ENCODE peak calls at places on chromosomes 2 and 18, in eight cellular contexts. One of them, this sample, is unnamed.

GRCh38 chr2:240645346-240646060 is 20.2 kb downstream of the GPR35 start:
- DNase-seq in CD8-positive, alpha-beta T cell: peak; percentile 43
- DNase-seq in thyroid gland: no peak
- DNase-seq in choroid plexus epithelial cell: no peak
- DNase-seq in fibroblast of mammary gland: no peak
- DNase-seq in H1: peak; percentile 10
- DNase-seq in PC-9: no peak
- DNase-seq in Peyer's patch: no peak
- DNase-seq in this sample: no peak

GRCh38 chr2:136243638-136244557 is 125.9 kb upstream of the CXCR4 start:
- DNase-seq in CD8-positive, alpha-beta T cell: no peak
- DNase-seq in thyroid gland: no peak
- DNase-seq in choroid plexus epithelial cell: no peak
- DNase-seq in fibroblast of mammary gland: no peak
- DNase-seq in H1: no peak
- DNase-seq in PC-9: no peak
- DNase-seq in Peyer's patch: no peak
- DNase-seq in this sample: no peak

GRCh38 chr2:232898592-232899541 is 28.8 kb downstream of the SNORC start:
- DNase-seq in CD8-positive, alpha-beta T cell: no peak
- DNase-seq in thyroid gland: no peak
- DNase-seq in choroid plexus epithelial cell: peak; percentile 36
- DNase-seq in fibroblast of mammary gland: peak; percentile 75
- DNase-seq in H1: no peak
- DNase-seq in PC-9: no peak
- DNase-seq in Peyer's patch: no peak
- DNase-seq in this sample: no peak

GRCh38 chr2:184197413-184197812 is 400.9 kb upstream of the ZNF804A start:
- DNase-seq in CD8-positive, alpha-beta T cell: no peak
- DNase-seq in thyroid gland: no peak
- DNase-seq in choroid plexus epithelial cell: no peak
- DNase-seq in fibroblast of mammary gland: no peak
- DNase-seq in H1: no peak
- DNase-seq in PC-9: no peak
- DNase-seq in Peyer's patch: no peak
- DNase-seq in this sample: no peak

GRCh38 chr2:205852457-205852856 is 170.2 kb downstream of the NRP2 start:
- DNase-seq in CD8-positive, alpha-beta T cell: no peak
- DNase-seq in thyroid gland: no peak
- DNase-seq in choroid plexus epithelial cell: no peak
- DNase-seq in fibroblast of mammary gland: no peak
- DNase-seq in H1: no peak
- DNase-seq in PC-9: no peak
- DNase-seq in Peyer's patch: no peak
- DNase-seq in this sample: peak; percentile 84

GRCh38 chr2:47249427-47249826 is 94.3 kb upstream of the STPG4 start:
- DNase-seq in CD8-positive, alpha-beta T cell: no peak
- DNase-seq in thyroid gland: no peak
- DNase-seq in choroid plexus epithelial cell: peak; percentile 61
- DNase-seq in fibroblast of mammary gland: no peak
- DNase-seq in H1: no peak
- DNase-seq in PC-9: peak; percentile 43
- DNase-seq in Peyer's patch: no peak
- DNase-seq in this sample: no peak

GRCh38 chr2:152336854-152337510 is 2.0 kb downstream of the FMNL2 start:
- DNase-seq in CD8-positive, alpha-beta T cell: no peak
- DNase-seq in thyroid gland: peak; percentile 51
- DNase-seq in choroid plexus epithelial cell: peak; percentile 80
- DNase-seq in fibroblast of mammary gland: peak; percentile 43
- DNase-seq in H1: peak; percentile 58
- DNase-seq in PC-9: peak; percentile 2
- DNase-seq in Peyer's patch: peak; percentile 56
- DNase-seq in this sample: no peak

GRCh38 chr2:28802975-28803429 is 7.6 kb upstream of the SPDYA start:
- DNase-seq in CD8-positive, alpha-beta T cell: no peak
- DNase-seq in thyroid gland: no peak
- DNase-seq in choroid plexus epithelial cell: peak; percentile 52
- DNase-seq in fibroblast of mammary gland: peak; percentile 21
- DNase-seq in H1: no peak
- DNase-seq in PC-9: no peak
- DNase-seq in Peyer's patch: no peak
- DNase-seq in this sample: no peak

GRCh38 chr2:111053266-111053665 is 67.4 kb upstream of the BCL2L11 start:
- DNase-seq in CD8-positive, alpha-beta T cell: no peak
- DNase-seq in thyroid gland: no peak
- DNase-seq in choroid plexus epithelial cell: no peak
- DNase-seq in fibroblast of mammary gland: no peak
- DNase-seq in H1: no peak
- DNase-seq in PC-9: no peak
- DNase-seq in Peyer's patch: no peak
- DNase-seq in this sample: no peak

GRCh38 chr2:174744111-174744510 is 20.2 kb downstream of the CHRNA1 start:
- DNase-seq in CD8-positive, alpha-beta T cell: no peak
- DNase-seq in thyroid gland: no peak
- DNase-seq in choroid plexus epithelial cell: no peak
- DNase-seq in fibroblast of mammary gland: no peak
- DNase-seq in H1: no peak
- DNase-seq in PC-9: no peak
- DNase-seq in Peyer's patch: no peak
- DNase-seq in this sample: no peak

GRCh38 chr2:78861546-78861945 is 164.0 kb upstream of the REG3G start:
- DNase-seq in CD8-positive, alpha-beta T cell: no peak
- DNase-seq in thyroid gland: no peak
- DNase-seq in choroid plexus epithelial cell: peak; percentile 31
- DNase-seq in fibroblast of mammary gland: no peak
- DNase-seq in H1: no peak
- DNase-seq in PC-9: no peak
- DNase-seq in Peyer's patch: no peak
- DNase-seq in this sample: peak; percentile 7

GRCh38 chr2:22897428-22897827 is 487.6 kb upstream of the KLHL29 start:
- DNase-seq in CD8-positive, alpha-beta T cell: no peak
- DNase-seq in thyroid gland: no peak
- DNase-seq in choroid plexus epithelial cell: no peak
- DNase-seq in fibroblast of mammary gland: no peak
- DNase-seq in H1: no peak
- DNase-seq in PC-9: no peak
- DNase-seq in Peyer's patch: no peak
- DNase-seq in this sample: no peak

GRCh38 chr18:51278045-51278649 is 80.7 kb upstream of the MEX3C start:
- DNase-seq in CD8-positive, alpha-beta T cell: no peak
- DNase-seq in thyroid gland: no peak
- DNase-seq in choroid plexus epithelial cell: peak; percentile 32
- DNase-seq in fibroblast of mammary gland: peak; percentile 27
- DNase-seq in H1: peak; percentile 92
- DNase-seq in PC-9: peak; percentile 34
- DNase-seq in Peyer's patch: peak; percentile 50
- DNase-seq in this sample: peak; percentile 39

GRCh38 chr2:234916674-234917073 is 35.1 kb upstream of the SH3BP4 start:
- DNase-seq in CD8-positive, alpha-beta T cell: no peak
- DNase-seq in thyroid gland: no peak
- DNase-seq in choroid plexus epithelial cell: no peak
- DNase-seq in fibroblast of mammary gland: no peak
- DNase-seq in H1: no peak
- DNase-seq in PC-9: no peak
- DNase-seq in Peyer's patch: no peak
- DNase-seq in this sample: no peak

GRCh38 chr2:160355080-160355479 is 138.5 kb downstream of the RBMS1 start:
- DNase-seq in CD8-positive, alpha-beta T cell: no peak
- DNase-seq in thyroid gland: no peak
- DNase-seq in choroid plexus epithelial cell: no peak
- DNase-seq in fibroblast of mammary gland: no peak
- DNase-seq in H1: no peak
- DNase-seq in PC-9: no peak
- DNase-seq in Peyer's patch: no peak
- DNase-seq in this sample: no peak
- H3K4me3 ChIP-seq in CD8-positive, alpha-beta T cell: no peak overlapping the region
- H3K4me3 ChIP-seq in thyroid gland: no peak overlapping the region
- H3K4me3 ChIP-seq in choroid plexus epithelial cell: no peak overlapping the region
- H3K4me3 ChIP-seq in fibroblast of mammary gland: no peak overlapping the region
- H3K4me3 ChIP-seq in H1: no peak overlapping the region
- H3K4me3 ChIP-seq in PC-9: no peak overlapping the region
- H3K4me3 ChIP-seq in Peyer's patch: no peak overlapping the region
- H3K4me3 ChIP-seq in this sample: no peak overlapping the region

GRCh38 chr2:37630778-37631177 is 40.7 kb downstream of the CDC42EP3 start:
- DNase-seq in CD8-positive, alpha-beta T cell: no peak
- DNase-seq in thyroid gland: no peak
- DNase-seq in choroid plexus epithelial cell: no peak
- DNase-seq in fibroblast of mammary gland: no peak
- DNase-seq in H1: no peak
- DNase-seq in PC-9: no peak
- DNase-seq in Peyer's patch: no peak
- DNase-seq in this sample: no peak

GRCh38 chr2:37630298-37630697 is 41.1 kb downstream of the CDC42EP3 start:
- DNase-seq in CD8-positive, alpha-beta T cell: no peak
- DNase-seq in thyroid gland: no peak
- DNase-seq in choroid plexus epithelial cell: no peak
- DNase-seq in fibroblast of mammary gland: peak; percentile 77
- DNase-seq in H1: no peak
- DNase-seq in PC-9: no peak
- DNase-seq in Peyer's patch: no peak
- DNase-seq in this sample: no peak

GRCh38 chr2:37627715-37628114 is 43.7 kb downstream of the CDC42EP3 start:
- DNase-seq in CD8-positive, alpha-beta T cell: no peak
- DNase-seq in thyroid gland: no peak
- DNase-seq in choroid plexus epithelial cell: no peak
- DNase-seq in fibroblast of mammary gland: peak; percentile 96
- DNase-seq in H1: no peak
- DNase-seq in PC-9: no peak
- DNase-seq in Peyer's patch: no peak
- DNase-seq in this sample: no peak

GRCh38 chr2:37631292-37631691 is 40.1 kb downstream of the CDC42EP3 start:
- DNase-seq in CD8-positive, alpha-beta T cell: no peak
- DNase-seq in thyroid gland: no peak
- DNase-seq in choroid plexus epithelial cell: no peak
- DNase-seq in fibroblast of mammary gland: no peak
- DNase-seq in H1: no peak
- DNase-seq in PC-9: no peak
- DNase-seq in Peyer's patch: no peak
- DNase-seq in this sample: no peak

GRCh38 chr2:37629529-37629928 is 41.9 kb downstream of the CDC42EP3 start:
- DNase-seq in CD8-positive, alpha-beta T cell: no peak
- DNase-seq in thyroid gland: no peak
- DNase-seq in choroid plexus epithelial cell: peak; percentile 55
- DNase-seq in fibroblast of mammary gland: peak; percentile 92
- DNase-seq in H1: no peak
- DNase-seq in PC-9: no peak
- DNase-seq in Peyer's patch: no peak
- DNase-seq in this sample: no peak
- TF ChIP-seq CTCF in CD8-positive, alpha-beta T cell: no peak
- TF ChIP-seq CTCF in thyroid gland: no peak
- TF ChIP-seq CTCF in choroid plexus epithelial cell: no peak
- TF ChIP-seq CTCF in fibroblast of mammary gland: no peak
- TF ChIP-seq CTCF in H1: no peak
- TF ChIP-seq CTCF in PC-9: no peak
- TF ChIP-seq CTCF in Peyer's patch: no peak
- TF ChIP-seq CTCF in this sample: no peak

DNA sequence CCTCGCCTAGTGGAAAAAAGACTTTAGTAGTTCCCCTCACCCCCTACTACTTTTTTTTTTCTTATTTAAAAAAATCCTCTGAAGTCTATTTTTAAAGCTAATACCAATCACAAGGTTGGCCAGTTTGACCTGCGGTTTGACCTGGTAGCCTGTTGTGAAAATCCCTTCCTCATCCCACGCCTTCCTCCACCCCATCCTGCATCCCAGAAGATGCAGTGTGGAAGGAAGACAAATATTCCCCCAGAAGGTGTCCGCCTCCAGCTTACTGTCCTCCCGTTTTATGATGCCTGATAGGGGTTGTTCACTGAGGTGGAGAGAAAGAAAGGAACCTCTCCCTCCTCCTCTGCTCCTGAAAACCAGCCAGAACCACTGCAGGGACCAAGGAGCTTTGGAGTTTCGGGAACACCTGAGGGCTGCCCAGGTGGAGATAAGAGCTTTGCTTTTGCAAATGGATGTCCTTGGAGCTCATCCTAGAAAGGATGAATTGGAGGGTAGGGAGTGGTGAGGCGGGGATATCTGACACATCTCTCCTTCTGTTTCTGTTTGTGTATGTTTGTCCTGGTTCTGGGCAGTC is 909 bp downstream of the ATP6V1C2 start:
- DNase-seq in CD8-positive, alpha-beta T cell: no peak
- DNase-seq in thyroid gland: no peak
- DNase-seq in choroid plexus epithelial cell: no peak
- DNase-seq in fibroblast of mammary gland: no peak
- DNase-seq in H1: no peak
- DNase-seq in PC-9: no peak
- DNase-seq in Peyer's patch: no peak
- DNase-seq in this sample: no peak
- H3K4me3 ChIP-seq in CD8-positive, alpha-beta T cell: no peak overlapping the region
- H3K4me3 ChIP-seq in thyroid gland: no peak overlapping the region
- H3K4me3 ChIP-seq in choroid plexus epithelial cell: no peak overlapping the region
- H3K4me3 ChIP-seq in fibroblast of mammary gland: no peak overlapping the region
- H3K4me3 ChIP-seq in H1: peak overlapping the region; percentile 59
- H3K4me3 ChIP-seq in PC-9: peak overlapping the region; percentile 57
- H3K4me3 ChIP-seq in Peyer's patch: peak overlapping the region; percentile 59
- H3K4me3 ChIP-seq in this sample: peak overlapping the region; percentile 54

DNA sequence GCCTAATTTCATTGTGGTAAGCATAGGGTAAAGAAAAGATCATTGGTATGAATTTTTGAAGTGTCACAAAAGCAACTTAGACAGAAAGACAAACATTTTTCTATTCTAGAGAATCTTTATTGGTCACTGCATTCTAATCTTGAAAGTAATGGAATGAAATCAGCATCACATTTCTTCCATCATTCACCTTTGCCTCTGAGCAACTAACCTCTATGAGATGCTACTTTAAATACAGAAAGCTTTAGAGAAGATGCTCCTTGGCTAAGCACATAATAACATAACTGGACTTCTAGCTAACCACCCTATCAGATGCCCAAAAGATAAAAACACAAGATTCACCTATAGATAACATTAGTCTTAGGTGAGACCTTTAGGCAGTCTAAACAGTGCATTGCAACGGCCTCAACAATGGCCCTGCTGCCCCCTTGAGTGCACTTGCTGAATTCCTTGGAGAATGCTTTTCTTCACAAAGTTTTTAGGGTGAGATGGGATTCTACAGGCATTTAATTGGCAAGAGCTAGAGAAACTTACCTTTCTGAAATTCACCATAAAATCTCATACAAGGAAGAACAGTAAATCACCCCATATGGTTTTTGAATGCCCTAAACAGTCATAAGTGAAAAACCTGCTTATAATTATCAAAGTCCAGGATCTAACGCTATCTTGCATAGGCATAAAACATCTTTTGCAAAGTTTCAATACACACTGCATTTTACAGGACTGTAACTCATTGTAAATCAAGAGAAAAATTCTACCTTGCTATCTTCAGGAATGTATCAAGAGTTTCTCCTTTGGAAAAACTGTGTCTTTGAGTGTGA is 791.3 kb upstream of the CHAC2 start:
- DNase-seq in CD8-positive, alpha-beta T cell: no peak
- DNase-seq in thyroid gland: no peak
- DNase-seq in choroid plexus epithelial cell: peak; percentile 45
- DNase-seq in fibroblast of mammary gland: peak; percentile 32
- DNase-seq in H1: peak; percentile 53
- DNase-seq in PC-9: peak; percentile 23
- DNase-seq in Peyer's patch: no peak
- DNase-seq in this sample: no peak
- TF ChIP-seq CTCF in CD8-positive, alpha-beta T cell: no peak
- TF ChIP-seq CTCF in thyroid gland: no peak
- TF ChIP-seq CTCF in choroid plexus epithelial cell: peak; percentile 83
- TF ChIP-seq CTCF in fibroblast of mammary gland: peak; percentile 54
- TF ChIP-seq CTCF in H1: peak; percentile 82
- TF ChIP-seq CTCF in PC-9: peak; percentile 85
- TF ChIP-seq CTCF in Peyer's patch: no peak
- TF ChIP-seq CTCF in this sample: peak; percentile 65